ENCODE peak calls at places on chromosomes 13 and 19, in five cellular contexts. One of them, this sample, is unnamed.

GRCh38 chr19:11142528-11143171 is 12.9 kb downstream of the SPC24 start:
- DNase-seq in NCI-H1105 treated with DMSO at 0.1 percent for 48 hours: no peak
- DNase-seq in substantia nigra: peak
- DNase-seq in germinal center: no peak
- DNase-seq in kidney tubule cell: peak
- DNase-seq in this sample: no peak

GRCh38 chr19:30711296-30711695 is 339.1 kb downstream of the ZNF536 start:
- DNase-seq in NCI-H1105 treated with DMSO at 0.1 percent for 48 hours: peak
- DNase-seq in substantia nigra: no peak
- DNase-seq in germinal center: no peak
- DNase-seq in kidney tubule cell: no peak
- DNase-seq in this sample: no peak

GRCh38 chr19:14073232-14073924 is 792 bp downstream of the MISP3 start:
- DNase-seq in NCI-H1105 treated with DMSO at 0.1 percent for 48 hours: peak
- DNase-seq in substantia nigra: peak
- DNase-seq in germinal center: peak
- DNase-seq in kidney tubule cell: peak
- DNase-seq in this sample: peak

GRCh38 chr19:3211191-3211590 is 13.3 kb upstream of the CELF5 start:
- DNase-seq in NCI-H1105 treated with DMSO at 0.1 percent for 48 hours: no peak
- DNase-seq in substantia nigra: no peak
- DNase-seq in germinal center: no peak
- DNase-seq in kidney tubule cell: no peak
- DNase-seq in this sample: no peak

GRCh38 chr13:79528356-79528755 is 47.4 kb downstream of the NDFIP2 start:
- DNase-seq in NCI-H1105 treated with DMSO at 0.1 percent for 48 hours: no peak
- DNase-seq in substantia nigra: no peak
- DNase-seq in germinal center: no peak
- DNase-seq in kidney tubule cell: no peak
- DNase-seq in this sample: no peak

GRCh38 chr13:50353651-50354415 is 338.6 kb downstream of the KCNRG start:
- DNase-seq in NCI-H1105 treated with DMSO at 0.1 percent for 48 hours: no peak
- DNase-seq in substantia nigra: no peak
- DNase-seq in germinal center: no peak
- DNase-seq in kidney tubule cell: peak
- DNase-seq in this sample: no peak

GRCh38 chr19:51136891-51137551 is 5.1 kb upstream of the SIGLEC7 start:
- DNase-seq in NCI-H1105 treated with DMSO at 0.1 percent for 48 hours: no peak
- DNase-seq in substantia nigra: no peak
- DNase-seq in germinal center: no peak
- DNase-seq in kidney tubule cell: no peak
- DNase-seq in this sample: no peak

GRCh38 chr19:39223703-39224279 is 19.7 kb upstream of the SYCN start:
- DNase-seq in NCI-H1105 treated with DMSO at 0.1 percent for 48 hours: no peak
- DNase-seq in substantia nigra: no peak
- DNase-seq in germinal center: no peak
- DNase-seq in kidney tubule cell: peak
- DNase-seq in this sample: no peak

GRCh38 chr19:13505761-13506549 is at the start of gene CACNA1A:
- DNase-seq in NCI-H1105 treated with DMSO at 0.1 percent for 48 hours: no peak
- DNase-seq in substantia nigra: no peak
- DNase-seq in germinal center: peak
- DNase-seq in kidney tubule cell: no peak
- DNase-seq in this sample: peak

GRCh38 chr13:48493076-48493765 is 39.7 kb downstream of the RCBTB2 start:
- DNase-seq in NCI-H1105 treated with DMSO at 0.1 percent for 48 hours: no peak
- DNase-seq in substantia nigra: no peak
- DNase-seq in germinal center: no peak
- DNase-seq in kidney tubule cell: peak
- DNase-seq in this sample: no peak

GRCh38 chr19:39167461-39168257 is 29.1 kb upstream of the NCCRP1 start:
- DNase-seq in NCI-H1105 treated with DMSO at 0.1 percent for 48 hours: no peak
- DNase-seq in substantia nigra: no peak
- DNase-seq in germinal center: no peak
- DNase-seq in kidney tubule cell: no peak
- DNase-seq in this sample: no peak

GRCh38 chr13:34371645-34372044 is 553.7 kb downstream of the RFC3 start:
- DNase-seq in NCI-H1105 treated with DMSO at 0.1 percent for 48 hours: no peak
- DNase-seq in substantia nigra: no peak
- DNase-seq in germinal center: no peak
- DNase-seq in kidney tubule cell: peak
- DNase-seq in this sample: no peak

GRCh38 chr13:111850458-111850857 is 216.5 kb upstream of the SOX1 start:
- DNase-seq in NCI-H1105 treated with DMSO at 0.1 percent for 48 hours: no peak
- DNase-seq in substantia nigra: no peak
- DNase-seq in germinal center: no peak
- DNase-seq in kidney tubule cell: no peak
- DNase-seq in this sample: no peak

GRCh38 chr19:19594371-19594770 is 24.1 kb downstream of the PBX4 start:
- DNase-seq in NCI-H1105 treated with DMSO at 0.1 percent for 48 hours: no peak
- DNase-seq in substantia nigra: no peak
- DNase-seq in germinal center: no peak
- DNase-seq in kidney tubule cell: no peak
- DNase-seq in this sample: no peak

GRCh38 chr19:42279148-42279901 is 10.3 kb downstream of the CIC start:
- DNase-seq in NCI-H1105 treated with DMSO at 0.1 percent for 48 hours: no peak
- DNase-seq in substantia nigra: no peak
- DNase-seq in germinal center: no peak
- DNase-seq in kidney tubule cell: no peak
- DNase-seq in this sample: no peak

GRCh38 chr13:94079876-94080275 is 399.6 kb downstream of the DCT start:
- DNase-seq in NCI-H1105 treated with DMSO at 0.1 percent for 48 hours: no peak
- DNase-seq in substantia nigra: no peak
- DNase-seq in germinal center: no peak
- DNase-seq in kidney tubule cell: peak
- DNase-seq in this sample: no peak

GRCh38 chr13:103514188-103514587 is 448.0 kb upstream of the SLC10A2 start:
- DNase-seq in NCI-H1105 treated with DMSO at 0.1 percent for 48 hours: no peak
- DNase-seq in substantia nigra: no peak
- DNase-seq in germinal center: no peak
- DNase-seq in kidney tubule cell: no peak
- DNase-seq in this sample: no peak

GRCh38 chr19:18479964-18480723 is 41.7 kb downstream of the ELL start:
- DNase-seq in NCI-H1105 treated with DMSO at 0.1 percent for 48 hours: peak
- DNase-seq in substantia nigra: no peak
- DNase-seq in germinal center: no peak
- DNase-seq in kidney tubule cell: peak
- DNase-seq in this sample: no peak

GRCh38 chr19:55258476-55258827 is 365 bp downstream of the PPP6R1 start:
- DNase-seq in NCI-H1105 treated with DMSO at 0.1 percent for 48 hours: peak
- DNase-seq in substantia nigra: no peak
- DNase-seq in germinal center: peak
- DNase-seq in kidney tubule cell: no peak
- DNase-seq in this sample: peak

GRCh38 chr13:61128850-61129645 is 286.6 kb downstream of the PCDH20 start:
- DNase-seq in NCI-H1105 treated with DMSO at 0.1 percent for 48 hours: peak
- DNase-seq in substantia nigra: no peak
- DNase-seq in germinal center: no peak
- DNase-seq in kidney tubule cell: no peak
- DNase-seq in this sample: no peak

GRCh38 chr13:111964411-111965035 is 102.4 kb upstream of the SOX1 start:
- DNase-seq in NCI-H1105 treated with DMSO at 0.1 percent for 48 hours: no peak
- DNase-seq in substantia nigra: no peak
- DNase-seq in germinal center: no peak
- DNase-seq in kidney tubule cell: no peak
- DNase-seq in this sample: no peak

GRCh38 chr19:46133101-46133627 is 8.7 kb upstream of the IGFL3 start:
- DNase-seq in NCI-H1105 treated with DMSO at 0.1 percent for 48 hours: peak
- DNase-seq in substantia nigra: no peak
- DNase-seq in germinal center: no peak
- DNase-seq in kidney tubule cell: peak
- DNase-seq in this sample: no peak

GRCh38 chr19:51754106-51754505 is 2.4 kb upstream of the FPR1 start:
- DNase-seq in NCI-H1105 treated with DMSO at 0.1 percent for 48 hours: no peak
- DNase-seq in substantia nigra: no peak
- DNase-seq in germinal center: no peak
- DNase-seq in kidney tubule cell: no peak
- DNase-seq in this sample: no peak

GRCh38 chr13:40993119-40993518 is 26.0 kb downstream of the ELF1 start:
- DNase-seq in NCI-H1105 treated with DMSO at 0.1 percent for 48 hours: peak
- DNase-seq in substantia nigra: no peak
- DNase-seq in germinal center: no peak
- DNase-seq in kidney tubule cell: no peak
- DNase-seq in this sample: no peak

GRCh38 chr19:4519521-4520277 is 1.4 kb upstream of the PLIN4 start:
- DNase-seq in NCI-H1105 treated with DMSO at 0.1 percent for 48 hours: no peak
- DNase-seq in substantia nigra: peak
- DNase-seq in germinal center: no peak
- DNase-seq in kidney tubule cell: no peak
- DNase-seq in this sample: no peak

GRCh38 chr19:2456301-2456570 is 523 bp downstream of the LMNB2 start:
- DNase-seq in NCI-H1105 treated with DMSO at 0.1 percent for 48 hours: no peak
- DNase-seq in substantia nigra: no peak
- DNase-seq in germinal center: no peak
- DNase-seq in kidney tubule cell: no peak
- DNase-seq in this sample: no peak

GRCh38 chr19:40363128-40363527 is 14.6 kb downstream of the PLD3 start:
- DNase-seq in NCI-H1105 treated with DMSO at 0.1 percent for 48 hours: no peak
- DNase-seq in substantia nigra: no peak
- DNase-seq in germinal center: no peak
- DNase-seq in kidney tubule cell: no peak
- DNase-seq in this sample: no peak

GRCh38 chr13:110625771-110626321 is 10.5 kb downstream of the NAXD start:
- DNase-seq in NCI-H1105 treated with DMSO at 0.1 percent for 48 hours: no peak
- DNase-seq in substantia nigra: no peak
- DNase-seq in germinal center: no peak
- DNase-seq in kidney tubule cell: no peak
- DNase-seq in this sample: no peak

GRCh38 chr19:51090471-51090870 is 7.8 kb upstream of the KLK14 start:
- DNase-seq in NCI-H1105 treated with DMSO at 0.1 percent for 48 hours: no peak
- DNase-seq in substantia nigra: no peak
- DNase-seq in germinal center: no peak
- DNase-seq in kidney tubule cell: no peak
- DNase-seq in this sample: no peak

GRCh38 chr19:58059003-58059671 is at the start of gene ZNF135:
- DNase-seq in NCI-H1105 treated with DMSO at 0.1 percent for 48 hours: peak
- DNase-seq in substantia nigra: peak
- DNase-seq in germinal center: peak
- DNase-seq in kidney tubule cell: peak
- DNase-seq in this sample: peak

GRCh38 chr19:33462112-33462726 is 59.4 kb downstream of the PEPD start:
- DNase-seq in NCI-H1105 treated with DMSO at 0.1 percent for 48 hours: no peak
- DNase-seq in substantia nigra: no peak
- DNase-seq in germinal center: no peak
- DNase-seq in kidney tubule cell: no peak
- DNase-seq in this sample: no peak

GRCh38 chr13:18971576-18972219 is 209.9 kb downstream of the TUBA3C start:
- DNase-seq in NCI-H1105 treated with DMSO at 0.1 percent for 48 hours: no peak
- DNase-seq in substantia nigra: no peak
- DNase-seq in germinal center: no peak
- DNase-seq in kidney tubule cell: no peak
- DNase-seq in this sample: no peak

GRCh38 chr13:61275251-61275650 is 140.4 kb downstream of the PCDH20 start:
- DNase-seq in NCI-H1105 treated with DMSO at 0.1 percent for 48 hours: no peak
- DNase-seq in substantia nigra: no peak
- DNase-seq in germinal center: no peak
- DNase-seq in kidney tubule cell: peak
- DNase-seq in this sample: no peak

GRCh38 chr19:19661141-19661674 is 2.3 kb downstream of the ATP13A1 start:
- DNase-seq in NCI-H1105 treated with DMSO at 0.1 percent for 48 hours: no peak
- DNase-seq in substantia nigra: no peak
- DNase-seq in germinal center: no peak
- DNase-seq in kidney tubule cell: no peak
- DNase-seq in this sample: no peak

GRCh38 chr13:77637583-77637982 is 59.9 kb upstream of the SLAIN1 start:
- DNase-seq in NCI-H1105 treated with DMSO at 0.1 percent for 48 hours: peak
- DNase-seq in substantia nigra: no peak
- DNase-seq in germinal center: no peak
- DNase-seq in kidney tubule cell: no peak
- DNase-seq in this sample: no peak

GRCh38 chr13:40352385-40352778 is 314.1 kb downstream of the FOXO1 start:
- DNase-seq in NCI-H1105 treated with DMSO at 0.1 percent for 48 hours: no peak
- DNase-seq in substantia nigra: peak
- DNase-seq in germinal center: no peak
- DNase-seq in kidney tubule cell: no peak
- DNase-seq in this sample: peak

GRCh38 chr19:39407644-39408391 is 1.2 kb downstream of the ZFP36 start:
- DNase-seq in NCI-H1105 treated with DMSO at 0.1 percent for 48 hours: no peak
- DNase-seq in substantia nigra: no peak
- DNase-seq in germinal center: peak
- DNase-seq in kidney tubule cell: peak
- DNase-seq in this sample: no peak

GRCh38 chr13:42883142-42883541 is 101.8 kb downstream of the FAM216B start:
- DNase-seq in NCI-H1105 treated with DMSO at 0.1 percent for 48 hours: no peak
- DNase-seq in substantia nigra: no peak
- DNase-seq in germinal center: no peak
- DNase-seq in kidney tubule cell: peak
- DNase-seq in this sample: no peak

This sample was measured in frontal cortex.